ENCODE peak calls at places on chromosome 1, in eight cellular contexts. W is kidney, J is breast epithelium, P is endothelial cell of umbilical vein, G is GM13977, M is astrocyte of the spinal cord, T is suprapubic skin, C is bronchial epithelial cell. O is an unnamed sample.

GRCh38 chr1:80358141-80358540 is 1351.6 kb upstream of the ADGRL4 start:
- DNase-seq in W (no peak), J (no peak), P (no peak), G (no peak), M (no peak), T (no peak), C (no peak), O (no peak)

GRCh38 chr1:55592122-55592521 is 377.0 kb upstream of the USP24 start:
- DNase-seq in W (no peak), J (no peak), P (no peak), G (no peak), M (no peak), T (no peak), C (no peak), O (no peak)

GRCh38 chr1:41741244-41741643 is 177.5 kb downstream of the HIVEP3 start:
- DNase-seq in W (no peak), J (no peak), P (no peak), G (no peak), M (no peak), T (no peak), C (peak; percentile 13), O (no peak)

GRCh38 chr1:174700775-174701174 is 253.0 kb downstream of the GPR52 start:
- DNase-seq in W (no peak), J (no peak), P (no peak), G (no peak), M (peak; percentile 22), T (no peak), C (no peak), O (peak; percentile 4)

GRCh38 chr1:32784817-32785216 is 32.3 kb downstream of the YARS1 start:
- DNase-seq in W (no peak), J (no peak), P (no peak), G (no peak), M (no peak), T (no peak), C (no peak), O (no peak)

GRCh38 chr1:7646981-7647901 is 123.9 kb upstream of the VAMP3 start:
- DNase-seq in W (peak; percentile 90), J (peak; percentile 77), P (peak; percentile 36), G (peak; percentile 90), M (peak; percentile 43), T (no peak), C (peak; percentile 8), O (no peak)

GRCh38 chr1:78142731-78143130 is 97.0 kb downstream of the GIPC2 start:
- DNase-seq in W (no peak), J (no peak), P (no peak), G (no peak), M (no peak), T (no peak), C (no peak), O (no peak)

GRCh38 chr1:67898033-67898726 is 64.9 kb upstream of the GNG12 start:
- DNase-seq in W (no peak), J (no peak), P (peak; percentile 41), G (no peak), M (no peak), T (no peak), C (no peak), O (no peak)

GRCh38 chr1:48555271-48555670 is 83.3 kb upstream of the SPATA6 start:
- DNase-seq in W (no peak), J (no peak), P (no peak), G (no peak), M (no peak), T (no peak), C (peak; percentile 92), O (no peak)

GRCh38 chr1:93814059-93814794 is 64.8 kb downstream of the DNTTIP2 start:
- DNase-seq in W (no peak), J (no peak), P (peak; percentile 89), G (peak; percentile 65), M (peak; percentile 85), T (no peak), C (peak; percentile 81), O (peak; percentile 69)

GRCh38 chr1:103783944-103784377 is 34.3 kb downstream of the AMY1C start:
- DNase-seq in W (no peak), J (no peak), P (no peak), G (no peak), M (no peak), T (no peak), C (no peak), O (no peak)

GRCh38 chr1:209769171-209769904 is 13.5 kb downstream of the TRAF3IP3 start:
- DNase-seq in W (peak; percentile 86), J (no peak), P (peak; percentile 94), G (peak; percentile 74), M (peak; percentile 97), T (no peak), C (peak; percentile 82), O (peak; percentile 81)

GRCh38 chr1:32729254-32730046 is 26.9 kb upstream of the SYNC start:
- DNase-seq in W (no peak), J (no peak), P (no peak), G (no peak), M (no peak), T (no peak), C (no peak), O (no peak)

GRCh38 chr1:151373196-151373595 is 691 bp upstream of the SELENBP1 start:
- DNase-seq in W (no peak), J (no peak), P (no peak), G (no peak), M (no peak), T (no peak), C (no peak), O (no peak)

GRCh38 chr1:246775531-246776385 is 51.5 kb downstream of the SCCPDH start:
- DNase-seq in W (no peak), J (no peak), P (no peak), G (no peak), M (no peak), T (peak; percentile 43), C (no peak), O (no peak)

GRCh38 chr1:44934786-44935185 is 51.6 kb downstream of the EIF2B3 start:
- DNase-seq in W (no peak), J (no peak), P (no peak), G (no peak), M (no peak), T (no peak), C (no peak), O (no peak)

GRCh38 chr1:156140879-156141707 is 12.3 kb upstream of the SEMA4A start:
- DNase-seq in W (peak; percentile 85), J (no peak), P (peak; percentile 31), G (no peak), M (no peak), T (no peak), C (no peak), O (no peak)

GRCh38 chr1:44645466-44646244 is 28.6 kb downstream of the TMEM53 start:
- DNase-seq in W (no peak), J (no peak), P (no peak), G (no peak), M (peak; percentile 64), T (no peak), C (no peak), O (peak; percentile 20)

GRCh38 chr1:234683856-234684632 is 74.1 kb upstream of the IRF2BP2 start:
- DNase-seq in W (no peak), J (peak; percentile 61), P (peak; percentile 15), G (no peak), M (peak; percentile 58), T (peak; percentile 88), C (peak; percentile 93), O (no peak)

GRCh38 chr1:162466797-162467196 is 30.8 kb upstream of the UHMK1 start:
- DNase-seq in W (no peak), J (no peak), P (no peak), G (no peak), M (no peak), T (no peak), C (no peak), O (no peak)

GRCh38 chr1:173117108-173117633 is 66.4 kb upstream of the TNFSF18 start:
- DNase-seq in W (no peak), J (no peak), P (peak; percentile 57), G (no peak), M (no peak), T (no peak), C (no peak), O (no peak)

GRCh38 chr1:115677172-115677542 is 35.4 kb downstream of the VANGL1 start:
- DNase-seq in W (no peak), J (no peak), P (no peak), G (peak; percentile 53), M (peak; percentile 81), T (no peak), C (no peak), O (peak; percentile 90)

GRCh38 chr1:56399326-56400292 is 179.8 kb downstream of the PLPP3 start:
- DNase-seq in W (no peak), J (no peak), P (peak; percentile 65), G (no peak), M (no peak), T (no peak), C (peak; percentile 4), O (no peak)

GRCh38 chr1:17370618-17371017 is 1.4 kb upstream of the PADI6 start:
- DNase-seq in W (no peak), J (no peak), P (no peak), G (no peak), M (no peak), T (no peak), C (peak; percentile 61), O (no peak)
- TF ChIP-seq CTCF in W (no peak), J (no peak), P (no peak), G (no peak), M (peak; percentile 18), T (no peak), C (peak; percentile 66), O (peak; percentile 42)

DNA sequence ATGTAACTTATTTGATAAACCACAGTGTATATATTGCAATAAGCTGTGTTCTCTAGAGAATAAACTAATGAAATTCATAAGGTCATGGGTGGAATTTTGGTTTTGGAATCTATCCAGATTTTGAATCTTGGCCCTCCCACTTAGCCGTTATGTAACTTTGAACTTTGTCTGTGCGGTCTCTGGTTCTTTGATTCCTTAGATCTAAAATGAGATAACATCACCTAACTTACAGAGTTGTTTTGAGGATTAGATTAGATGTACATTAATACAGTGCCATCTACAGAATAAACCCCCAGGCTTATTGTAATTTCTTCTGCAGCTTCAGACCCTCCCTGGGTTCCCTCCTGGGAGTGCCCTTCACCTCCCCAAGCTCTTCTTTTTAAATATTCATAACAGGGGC is 124.2 kb downstream of the ATG4C start:
- DNase-seq in W (no peak), J (no peak), P (no peak), G (no peak), M (no peak), T (no peak), C (no peak), O (no peak)
- TF ChIP-seq CTCF in W (no peak), J (no peak), P (no peak), G (no peak), M (no peak), T (no peak), C (no peak), O (no peak)

GRCh38 chr1:183922197-183922596 is 115.3 kb downstream of the COLGALT2 start:
- DNase-seq in W (no peak), J (no peak), P (no peak), G (no peak), M (no peak), T (no peak), C (no peak), O (no peak)
- TF ChIP-seq CTCF in W (no peak), J (no peak), P (no peak), G (no peak), M (no peak), T (no peak), C (no peak), O (no peak)

DNA sequence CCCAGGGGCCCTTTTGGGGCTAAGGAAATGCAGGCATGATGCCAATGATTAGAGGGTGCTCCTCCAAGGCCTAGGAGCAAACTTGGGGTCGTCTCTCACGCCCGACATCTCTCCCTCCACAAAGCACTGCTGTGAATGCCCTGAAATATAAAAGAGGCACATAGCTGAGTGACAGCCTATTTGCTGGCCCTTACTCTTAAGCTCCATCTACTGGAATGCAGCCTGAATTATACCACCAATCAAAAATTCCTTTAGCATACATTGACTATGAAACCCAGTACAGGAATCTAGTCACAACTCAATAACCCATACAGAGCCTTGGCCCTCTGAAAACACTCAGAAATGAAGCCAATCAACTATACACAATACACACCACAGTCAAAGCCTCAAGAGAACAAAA is 105.5 kb downstream of the LRIG2 start:
- DNase-seq in W (no peak), J (no peak), P (peak; percentile 5), G (no peak), M (no peak), T (no peak), C (no peak), O (no peak)
- TF ChIP-seq CTCF in W (peak; percentile 35), J (no peak), P (peak; percentile 3), G (no peak), M (peak; percentile 14), T (no peak), C (peak; percentile 21), O (peak; percentile 20)

O was measured in astrocyte of the cerebellum.